ENCODE peak calls at places on chromosomes 4 and X, in eight cellular contexts. V is brain microvascular endothelial cell; H is mucosa of descending colon; P is tibial nerve; M is activated CD8-positive, alpha-beta memory T cell treated with anti-CD3 and anti-CD28 coated beads for 24 hours; D is EH; F is iris pigment epithelial cell; E is Calu3. T is an unnamed sample.

GRCh38 chr4:188976644-188977115 is 837.4 kb downstream of the TRIML1 start:
- DNase-seq in V (peak), H (no peak), P (no peak), M (no peak), D (peak), F (peak), E (no peak), T (no peak)

GRCh38 chrX:65932173-65933084 is 107.5 kb downstream of the VSIG4 start:
- DNase-seq in V (no peak), H (no peak), P (no peak), M (no peak), D (no peak), F (no peak), E (peak), T (no peak)

GRCh38 chrX:71604796-71605568 is 13.3 kb downstream of the CXCR3 start:
- DNase-seq in V (no peak), H (no peak), P (no peak), M (no peak), D (no peak), F (no peak), E (no peak), T (no peak)

GRCh38 chr4:173169178-173169427 is 492 bp downstream of the GALNT7 start:
- DNase-seq in V (no peak), H (no peak), P (no peak), M (no peak), D (no peak), F (no peak), E (no peak), T (no peak)

GRCh38 chr4:162274354-162274753 is 110.6 kb upstream of the FSTL5 start:
- DNase-seq in V (no peak), H (no peak), P (no peak), M (no peak), D (no peak), F (no peak), E (peak), T (no peak)

GRCh38 chr4:1463088-1463926 is 57.1 kb upstream of the NKX1-1 start:
- DNase-seq in V (peak), H (no peak), P (no peak), M (peak), D (peak), F (peak), E (no peak), T (no peak)

GRCh38 chrX:39688576-39689373 is 409.0 kb downstream of the BCOR start:
- DNase-seq in V (no peak), H (peak), P (peak), M (peak), D (peak), F (peak), E (peak), T (peak)

GRCh38 chr4:186169942-186170802 is 21.2 kb upstream of the CYP4V2 start:
- DNase-seq in V (no peak), H (no peak), P (no peak), M (no peak), D (no peak), F (no peak), E (no peak), T (no peak)

GRCh38 chrX:10875995-10876394 is 235.1 kb upstream of the HCCS start:
- DNase-seq in V (no peak), H (no peak), P (no peak), M (no peak), D (no peak), F (no peak), E (no peak), T (no peak)

GRCh38 chr4:113973349-113973748 is 6.1 kb downstream of the ARSJ start:
- DNase-seq in V (no peak), H (no peak), P (no peak), M (no peak), D (no peak), F (no peak), E (no peak), T (no peak)

GRCh38 chrX:134692233-134692632 is 34.0 kb upstream of the PLAC1 start:
- DNase-seq in V (no peak), H (no peak), P (no peak), M (no peak), D (peak), F (no peak), E (no peak), T (no peak)

T was measured in Right ventricle myocardium superior.